ENCODE peak calls at places on chromosomes 7 and 10, in ten cellular contexts. M is progenitor cell of endocrine pancreas, B is B cell, Y is Peyer's patch, T is endothelial cell, D is Calu3, F is AG09319, W is RWPE2, R is cardiac fibroblast, N is keratinocyte. E is an unnamed sample.

GRCh38 chr7:13851756-13852155 is 137.7 kb downstream of the ETV1 start:
- DNase-seq in M (no peak), B (no peak), Y (no peak), T (no peak), D (no peak), F (no peak), W (no peak), R (peak; percentile 62), N (no peak), E (no peak)

GRCh38 chr10:18610517-18610916 is 40.9 kb downstream of the NSUN6 start:
- DNase-seq in M (no peak), B (no peak), Y (no peak), T (no peak), D (peak; percentile 37), F (no peak), W (no peak), R (peak; percentile 94), N (no peak), E (no peak)

GRCh38 chr10:5480162-5480931 is 19.0 kb downstream of the CALML5 start:
- DNase-seq in M (no peak), B (no peak), Y (peak; percentile 15), T (no peak), D (no peak), F (no peak), W (no peak), R (no peak), N (no peak), E (no peak)

GRCh38 chr7:112495820-112496462 is 15.2 kb downstream of the LSMEM1 start:
- DNase-seq in M (no peak), B (no peak), Y (no peak), T (peak; percentile 18), D (peak; percentile 63), F (no peak), W (no peak), R (peak; percentile 74), N (no peak), E (peak; percentile 27)

GRCh38 chr7:124152859-124153692 is 120.2 kb upstream of the TMEM229A start:
- DNase-seq in M (no peak), B (no peak), Y (no peak), T (peak; percentile 49), D (peak; percentile 41), F (no peak), W (no peak), R (peak; percentile 60), N (no peak), E (peak; percentile 2)

GRCh38 chr7:102284891-102285540 is 1.7 kb upstream of the SH2B2 start:
- DNase-seq in M (no peak), B (no peak), Y (no peak), T (no peak), D (no peak), F (no peak), W (no peak), R (no peak), N (no peak), E (no peak)

GRCh38 chr7:70374772-70375533 is 757.0 kb upstream of the GALNT17 start:
- DNase-seq in M (no peak), B (no peak), Y (no peak), T (no peak), D (no peak), F (no peak), W (no peak), R (no peak), N (no peak), E (no peak)

GRCh38 chr7:46943996-46944395 is 637.9 kb downstream of the TNS3 start:
- DNase-seq in M (no peak), B (no peak), Y (no peak), T (no peak), D (no peak), F (no peak), W (no peak), R (no peak), N (no peak), E (no peak)

GRCh38 chr10:103282961-103283360 is 6.0 kb downstream of the INA start:
- DNase-seq in M (no peak), B (no peak), Y (no peak), T (no peak), D (no peak), F (no peak), W (no peak), R (no peak), N (no peak), E (no peak)

GRCh38 chr7:158355456-158356065 is 232.1 kb downstream of the PTPRN2 start:
- DNase-seq in M (no peak), B (no peak), Y (no peak), T (no peak), D (no peak), F (no peak), W (no peak), R (peak; percentile 10), N (no peak), E (no peak)

GRCh38 chr10:6173203-6173602 is 29.5 kb upstream of the PFKFB3 start:
- DNase-seq in M (no peak), B (no peak), Y (no peak), T (peak; percentile 49), D (no peak), F (no peak), W (no peak), R (no peak), N (no peak), E (no peak)

GRCh38 chr10:92699518-92700272 is 9.9 kb downstream of the HHEX start:
- DNase-seq in M (no peak), B (peak; percentile 45), Y (no peak), T (peak; percentile 50), D (no peak), F (no peak), W (no peak), R (peak; percentile 54), N (no peak), E (peak; percentile 34)

GRCh38 chr7:151744051-151744580 is 132.8 kb downstream of the PRKAG2 start:
- DNase-seq in M (no peak), B (no peak), Y (no peak), T (no peak), D (no peak), F (no peak), W (no peak), R (no peak), N (no peak), E (no peak)

GRCh38 chr7:151744656-151745055 is 132.3 kb downstream of the PRKAG2 start:
- DNase-seq in M (no peak), B (no peak), Y (no peak), T (no peak), D (no peak), F (no peak), W (no peak), R (no peak), N (no peak), E (no peak)

GRCh38 chr7:151745090-151745638 is 131.8 kb downstream of the PRKAG2 start:
- DNase-seq in M (no peak), B (no peak), Y (peak; percentile 90), T (no peak), D (peak; percentile 84), F (no peak), W (peak; percentile 86), R (peak; percentile 81), N (no peak), E (no peak)

GRCh38 chr7:151743481-151743983 is 133.4 kb downstream of the PRKAG2 start:
- DNase-seq in M (no peak), B (no peak), Y (no peak), T (no peak), D (no peak), F (no peak), W (no peak), R (no peak), N (no peak), E (no peak)

DNA sequence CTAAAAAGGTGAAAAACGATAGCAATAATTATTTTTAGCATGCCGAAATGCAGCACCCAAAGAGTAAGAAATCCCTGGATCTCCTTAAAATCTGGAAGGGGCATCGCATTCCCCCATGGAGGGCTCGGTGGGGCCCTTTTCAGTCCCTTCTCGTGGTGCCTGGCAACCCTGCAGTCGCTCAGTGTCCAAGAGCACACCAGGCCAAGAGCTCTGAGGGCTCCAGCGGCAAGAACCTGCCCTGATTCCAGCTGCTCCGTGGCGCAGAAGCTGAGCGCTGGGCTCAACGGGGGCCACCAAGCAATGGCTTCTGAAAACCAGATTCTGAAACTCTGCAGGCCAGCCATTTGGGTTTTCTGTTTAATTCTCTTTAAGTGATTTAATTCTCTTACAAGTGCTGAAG is 131.2 kb downstream of the PRKAG2 start:
- DNase-seq in M (no peak), B (no peak), Y (no peak), T (no peak), D (no peak), F (no peak), W (no peak), R (no peak), N (no peak), E (no peak)
- TF ChIP-seq CTCF in M (no peak), B (no peak), Y (no peak), T (no peak), D (no peak), F (no peak), W (peak; percentile 45), R (no peak), N (no peak), E (no peak)

GRCh38 chr7:155597753-155598140 is 46.7 kb upstream of the RBM33 start:
- DNase-seq in M (no peak), B (no peak), Y (no peak), T (no peak), D (peak; percentile 18), F (no peak), W (no peak), R (peak; percentile 9), N (no peak), E (no peak)
- TF ChIP-seq CTCF in M (no peak), B (no peak), Y (no peak), T (no peak), D (no peak), F (no peak), W (no peak), R (no peak), N (no peak), E (no peak)

GRCh38 chr10:60869916-60870728 is 73.9 kb downstream of the RHOBTB1 start:
- DNase-seq in M (no peak), B (no peak), Y (no peak), T (no peak), D (no peak), F (no peak), W (no peak), R (no peak), N (no peak), E (no peak)
- TF ChIP-seq CTCF in M (peak; percentile 9), B (no peak), Y (no peak), T (no peak), D (no peak), F (no peak), W (peak; percentile 17), R (no peak), N (peak; percentile 32), E (no peak)

DNA sequence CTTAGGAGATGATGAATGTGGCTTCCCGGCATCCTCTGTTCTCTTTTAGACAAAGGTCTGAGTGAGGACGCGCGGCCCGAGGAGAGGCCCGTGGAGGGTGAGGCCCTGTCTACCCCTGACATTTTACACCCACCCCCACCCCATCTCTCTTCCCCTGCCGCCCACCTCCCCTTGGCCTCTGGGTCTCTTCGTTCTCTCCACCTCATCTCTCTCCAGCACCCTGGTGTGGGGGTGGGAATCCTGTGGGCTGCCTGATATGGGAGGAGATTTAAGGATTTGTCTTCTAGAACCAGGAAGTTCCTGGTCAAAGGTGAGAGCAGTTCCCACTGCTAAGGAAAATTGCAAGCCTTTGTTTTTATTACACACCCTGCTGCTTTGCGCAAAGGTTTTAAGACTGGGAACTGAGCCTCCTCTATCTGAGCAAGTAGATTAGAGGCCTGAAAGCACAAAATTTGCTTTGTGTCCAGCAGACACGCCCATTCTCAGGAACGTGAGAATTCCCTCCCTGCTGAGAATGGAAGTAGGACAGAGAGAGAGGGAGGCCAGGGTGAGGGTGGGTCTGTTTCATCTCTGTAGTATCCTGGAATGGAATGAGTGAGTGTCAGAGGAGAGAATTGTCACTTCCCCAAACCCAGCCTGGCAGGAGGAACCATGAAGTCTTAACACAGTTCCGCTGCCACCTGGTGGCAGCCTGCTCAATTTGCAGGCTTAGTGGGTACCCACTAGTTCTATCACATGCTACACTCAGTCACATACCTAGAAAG is 91.2 kb downstream of the GTF2IRD1 start:
- DNase-seq in M (no peak), B (no peak), Y (peak; percentile 70), T (peak; percentile 14), D (no peak), F (no peak), W (no peak), R (peak; percentile 65), N (peak; percentile 4), E (no peak)
- TF ChIP-seq CTCF in M (peak; percentile 58), B (no peak), Y (peak; percentile 70), T (peak; percentile 79), D (peak; percentile 52), F (peak; percentile 31), W (peak; percentile 52), R (peak; percentile 57), N (peak; percentile 71), E (peak; percentile 5)